ENCODE peak calls at places on chromosome X, in ten cellular contexts. U is skeletal muscle cell, J is IMR-90, B is cerebellar cortex, I is bronchial epithelial cell, K is AG08395, S is NCI-H510A, N is mucosa of descending colon, A is mucosa of gallbladder, H is SHP77. W is an unnamed sample.

GRCh38 chrX:68710870-68711576 is 63.6 kb downstream of the STARD8 start:
- DNase-seq in J (peak), B (peak), I (peak), H (peak), N (no peak), A (peak), U (no peak), K (peak), S (no peak), W (no peak)

GRCh38 chrX:95291561-95291960 is 1393.1 kb upstream of the DIAPH2 start:
- DNase-seq in H (no peak), A (no peak), U (no peak), S (no peak), K (no peak), N (no peak), I (peak), J (no peak), B (no peak), W (no peak)

GRCh38 chrX:41027388-41027787 is 57.9 kb upstream of the USP9X start:
- DNase-seq in J (peak), U (peak), A (no peak), H (no peak), N (no peak), B (no peak), I (peak), S (no peak), K (peak), W (no peak)

GRCh38 chrX:129655547-129656248 is 942 bp upstream of the APLN start:
- DNase-seq in N (no peak), H (no peak), S (no peak), K (no peak), I (no peak), B (peak), A (no peak), J (no peak), U (no peak), W (no peak)

GRCh38 chrX:7941390-7942042 is 14.3 kb upstream of the PNPLA4 start:
- DNase-seq in B (peak), I (no peak), H (peak), U (no peak), J (peak), A (no peak), N (no peak), K (peak), S (no peak), W (no peak)

GRCh38 chrX:118179718-118180117 is 63.1 kb upstream of the KLHL13 start:
- DNase-seq in H (no peak), A (no peak), K (no peak), S (no peak), B (no peak), U (no peak), I (no peak), J (no peak), N (no peak), W (no peak)

GRCh38 chrX:114841051-114841450 is 176.4 kb downstream of the IL13RA2 start:
- DNase-seq in B (no peak), K (peak), S (no peak), U (no peak), N (no peak), J (peak), H (no peak), A (no peak), I (peak), W (no peak)

GRCh38 chrX:126376465-126376864 is 176.1 kb downstream of the DCAF12L1 start:
- DNase-seq in N (no peak), A (no peak), J (no peak), B (no peak), K (no peak), U (no peak), I (no peak), H (no peak), S (no peak), W (no peak)

GRCh38 chrX:55489315-55490009 is at the start of gene USP51:
- DNase-seq in H (no peak), S (no peak), J (peak), K (peak), N (peak), U (no peak), I (peak), A (peak), B (peak), W (peak)

GRCh38 chrX:24391843-24392242 is 31.4 kb downstream of the SUPT20HL1 start:
- DNase-seq in I (no peak), N (no peak), K (no peak), H (no peak), A (no peak), B (no peak), S (no peak), U (no peak), J (no peak), W (no peak)

GRCh38 chrX:145856181-145856580 is 38.6 kb downstream of the SLITRK2 start:
- DNase-seq in U (no peak), K (no peak), J (no peak), A (no peak), S (no peak), B (no peak), H (no peak), N (no peak), I (no peak), W (no peak)

GRCh38 chrX:44494357-44494756 is 48.3 kb downstream of the FUNDC1 start:
- DNase-seq in U (no peak), A (no peak), S (no peak), J (no peak), H (no peak), I (no peak), B (no peak), N (no peak), K (no peak), W (no peak)

GRCh38 chrX:40468033-40468979 is 112.5 kb upstream of the ATP6AP2 start:
- DNase-seq in U (peak), A (peak), I (peak), J (peak), N (peak), B (peak), K (peak), H (peak), S (peak), W (peak)

GRCh38 chrX:135595543-135595942 is 75.1 kb downstream of the INTS6L start:
- DNase-seq in A (no peak), I (no peak), S (no peak), B (no peak), N (no peak), K (no peak), J (no peak), U (no peak), H (no peak), W (no peak)

GRCh38 chrX:107470971-107471370 is 21.5 kb downstream of the FRMPD3 start:
- DNase-seq in I (no peak), U (no peak), K (no peak), B (no peak), S (no peak), J (no peak), A (no peak), H (no peak), N (no peak), W (no peak)

W was measured in amygdala.